ENCODE peak calls at places on chromosome 7, in ten cellular contexts. L is neural progenitor cell, P is heart right ventricle, Y is thoracic aorta, V is trophoblast cell, S is RWPE1, E is upper lobe of right lung, T is fibroblast of lung, H is ovary, Q is SJSA1. G is an unnamed sample.

GRCh38 chr7:12866237-12866636 is 178.8 kb downstream of the ARL4A start:
- DNase-seq in H (no peak), S (no peak), E (no peak), V (no peak), T (no peak), Y (no peak), Q (no peak), L (peak), P (no peak), G (no peak)

GRCh38 chr7:151168022-151168786 is 710 bp upstream of the GBX1 start:
- DNase-seq in V (peak), L (peak), S (no peak), Y (no peak), E (peak), P (no peak), Q (no peak), T (no peak), H (no peak), G (peak)

GRCh38 chr7:120039138-120039537 is 233.8 kb upstream of the KCND2 start:
- DNase-seq in Y (no peak), H (no peak), Q (no peak), T (no peak), V (no peak), E (no peak), S (no peak), L (no peak), P (no peak), G (no peak)

GRCh38 chr7:4274286-4274685 is 407.8 kb upstream of the FOXK1 start:
- DNase-seq in L (no peak), T (no peak), E (no peak), Q (no peak), H (no peak), P (no peak), V (no peak), Y (no peak), S (no peak), G (no peak)

GRCh38 chr7:107993879-107994278 is 9.1 kb downstream of the LAMB1 start:
- DNase-seq in P (no peak), T (peak), S (no peak), H (no peak), L (no peak), V (no peak), Y (no peak), E (no peak), Q (no peak), G (no peak)

GRCh38 chr7:123599766-123600165 is 1.9 kb upstream of the ASB15 start:
- DNase-seq in Y (no peak), Q (no peak), S (no peak), H (no peak), V (no peak), P (no peak), L (no peak), T (no peak), E (no peak), G (no peak)

GRCh38 chr7:14637968-14638367 is 264.6 kb downstream of the DGKB start:
- DNase-seq in H (no peak), T (no peak), V (no peak), Q (no peak), P (no peak), Y (no peak), E (no peak), S (no peak), L (no peak), G (no peak)

GRCh38 chr7:101795461-101795860 is 22.0 kb upstream of the CUX1 start:
- DNase-seq in S (no peak), Q (no peak), Y (no peak), H (no peak), V (no peak), P (no peak), L (no peak), E (peak), T (no peak), G (no peak)

GRCh38 chr7:98286093-98286525 is 4.6 kb downstream of the BRI3 start:
- DNase-seq in V (peak), P (peak), Y (peak), E (peak), Q (peak), S (peak), H (peak), L (no peak), T (peak), G (peak)

GRCh38 chr7:149479554-149479953 is 18.1 kb downstream of the ZNF746 start:
- DNase-seq in Y (no peak), T (no peak), L (no peak), S (no peak), P (no peak), E (no peak), Q (no peak), V (no peak), H (no peak), G (no peak)

GRCh38 chr7:129522088-129522970 is 20.0 kb downstream of the SMKR1 start:
- DNase-seq in H (no peak), L (peak), P (no peak), Y (no peak), V (no peak), T (no peak), E (no peak), S (no peak), Q (no peak), G (no peak)

GRCh38 chr7:149856583-149856982 is 17.2 kb upstream of the ATP6V0E2 start:
- DNase-seq in T (no peak), Y (no peak), S (no peak), H (no peak), Q (no peak), V (no peak), E (no peak), P (no peak), L (no peak), G (no peak)

GRCh38 chr7:50664461-50664922 is 99.3 kb upstream of the DDC start:
- DNase-seq in L (no peak), T (peak), P (no peak), Q (peak), H (no peak), S (peak), Y (no peak), V (no peak), E (no peak), G (no peak)

DNA sequence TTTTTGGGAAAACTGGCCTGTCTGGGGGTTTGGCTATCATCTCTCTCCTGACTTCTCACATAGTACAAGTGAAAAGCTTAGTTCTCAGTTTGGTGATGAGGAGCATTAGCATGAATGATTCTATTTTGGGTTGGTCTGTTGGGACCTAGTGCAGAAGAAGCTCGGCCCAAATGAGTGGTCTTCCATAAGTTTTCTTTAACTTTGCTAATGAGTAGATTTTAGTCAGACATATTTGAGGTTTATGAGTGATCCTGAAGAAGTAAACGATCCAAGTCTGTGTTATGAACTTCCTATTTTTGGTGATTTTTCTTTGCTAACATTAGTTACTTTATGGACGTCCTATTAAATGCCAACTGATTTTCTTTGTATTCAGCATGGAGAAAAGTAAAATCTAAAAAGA is 51.7 kb upstream of the CALD1 start:
- DNase-seq in Q (no peak), Y (no peak), E (no peak), V (no peak), L (no peak), P (no peak), H (no peak), T (peak), S (no peak), G (no peak)
- H3K27ac ChIP-seq in Q (no peak), Y (peak), E (no peak), V (no peak), L (no peak), P (no peak), H (no peak), T (no peak), S (no peak), G (no peak)

GRCh38 chr7:63071920-63072319 is 926.7 kb upstream of the ZNF722 start:
- DNase-seq in V (no peak), S (no peak), H (no peak), Q (peak), Y (no peak), E (no peak), P (no peak), T (no peak), L (no peak), G (no peak)

GRCh38 chr7:63073286-63073685 is 925.4 kb upstream of the ZNF722 start:
- DNase-seq in H (no peak), Q (peak), E (no peak), V (no peak), L (no peak), Y (no peak), P (no peak), T (no peak), S (no peak), G (no peak)

GRCh38 chr7:63071396-63071795 is 927.3 kb upstream of the ZNF722 start:
- DNase-seq in V (no peak), Y (no peak), S (no peak), E (no peak), L (no peak), P (no peak), T (no peak), Q (peak), H (no peak), G (no peak)

GRCh38 chr7:63072806-63073205 is 925.8 kb upstream of the ZNF722 start:
- DNase-seq in E (no peak), H (no peak), L (no peak), T (no peak), S (no peak), V (no peak), Q (no peak), P (no peak), Y (no peak), G (no peak)

DNA sequence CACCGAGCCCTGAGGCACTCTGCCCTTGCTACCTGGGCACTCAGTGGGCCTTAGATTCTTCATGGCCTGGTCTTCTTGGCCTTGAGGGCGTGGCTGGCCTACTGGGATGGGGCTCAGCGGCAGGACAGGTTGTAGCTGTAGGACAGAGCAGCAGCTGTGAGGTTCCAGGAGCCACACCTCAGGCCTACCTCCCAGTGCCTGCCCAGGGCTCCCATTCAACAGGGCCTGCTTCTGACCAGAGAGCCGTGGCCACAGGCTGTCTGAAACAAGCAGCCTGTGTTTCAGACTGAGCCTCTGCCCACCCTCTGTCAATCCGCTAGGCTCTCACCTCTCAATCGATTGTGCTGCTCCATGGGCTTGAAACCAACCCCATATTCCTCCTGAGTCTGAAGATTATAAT is 928.0 kb upstream of the ZNF722 start:
- DNase-seq in H (no peak), E (no peak), P (no peak), Q (peak), S (no peak), L (no peak), Y (no peak), V (no peak), T (no peak), G (no peak)
- H3K27ac ChIP-seq in H (no peak), E (no peak), P (no peak), Q (no peak), S (no peak), L (no peak), Y (no peak), V (no peak), T (no peak), G (no peak)

GRCh38 chr7:95526128-95526738 is 40.5 kb downstream of the ASB4 start:
- DNase-seq in H (no peak), Y (no peak), V (no peak), E (no peak), L (no peak), S (no peak), P (no peak), T (no peak), Q (no peak), G (no peak)
- H3K27ac ChIP-seq in H (no peak), Y (no peak), V (no peak), E (no peak), L (no peak), S (no peak), P (no peak), T (no peak), Q (no peak), G (no peak)

GRCh38 chr7:49294611-49295010 is 370.3 kb downstream of the CDC14C start:
- DNase-seq in Q (no peak), V (peak), T (peak), Y (no peak), E (no peak), P (no peak), L (no peak), S (peak), H (no peak), G (no peak)
- H3K27ac ChIP-seq in Q (no peak), V (no peak), T (no peak), Y (no peak), E (no peak), P (no peak), L (no peak), S (peak), H (no peak), G (no peak)

GRCh38 chr7:75689246-75690099 is 49.3 kb downstream of the HIP1 start:
- DNase-seq in H (no peak), S (no peak), Y (no peak), Q (no peak), T (no peak), P (no peak), E (no peak), L (no peak), V (no peak), G (no peak)
- H3K27ac ChIP-seq in H (no peak), S (no peak), Y (no peak), Q (no peak), T (no peak), P (no peak), E (no peak), L (no peak), V (no peak), G (no peak)

GRCh38 chr7:19102884-19103283 is 14.6 kb downstream of the TWIST1 start:
- DNase-seq in Y (no peak), E (no peak), L (no peak), V (peak), Q (no peak), P (no peak), T (no peak), H (no peak), S (no peak), G (no peak)

GRCh38 chr7:19106308-19107141 is 10.9 kb downstream of the TWIST1 start:
- DNase-seq in H (no peak), E (no peak), Q (peak), P (no peak), Y (no peak), L (peak), T (no peak), S (no peak), V (no peak), G (no peak)

GRCh38 chr7:19107392-19108147 is 9.9 kb downstream of the TWIST1 start:
- DNase-seq in L (peak), S (peak), Q (peak), T (peak), P (no peak), Y (no peak), E (no peak), V (peak), H (no peak), G (no peak)

GRCh38 chr7:19107142-19107391 is 10.4 kb downstream of the TWIST1 start:
- DNase-seq in Y (no peak), V (no peak), H (no peak), L (peak), P (no peak), S (no peak), E (no peak), T (no peak), Q (no peak), G (no peak)

DNA sequence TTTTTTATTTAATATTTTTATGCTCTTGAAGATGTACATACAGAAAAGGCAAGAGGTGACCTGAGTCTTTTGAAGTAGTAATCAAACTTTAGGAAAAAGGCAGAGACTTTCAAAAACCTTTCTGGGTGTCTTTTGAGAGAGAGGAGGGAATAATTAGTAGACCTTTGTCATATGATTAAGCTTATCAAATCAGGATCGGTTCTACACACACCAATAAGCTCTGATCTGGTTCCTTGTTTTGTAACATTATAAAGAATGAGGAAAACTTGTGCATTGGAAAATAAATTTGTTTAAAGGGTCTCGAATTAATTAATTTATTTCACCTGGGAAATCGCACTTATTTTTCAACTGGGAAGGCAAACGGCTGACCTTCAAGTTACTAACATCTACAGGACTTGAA is 11.9 kb downstream of the TWIST1 start:
- DNase-seq in Q (no peak), T (no peak), H (no peak), V (no peak), P (no peak), E (no peak), Y (no peak), L (no peak), S (no peak), G (no peak)
- H3K27ac ChIP-seq in Q (peak), T (no peak), H (no peak), V (no peak), P (no peak), E (no peak), Y (no peak), L (no peak), S (no peak), G (no peak)

GRCh38 chr7:139635521-139636240 is 112.2 kb downstream of the CLEC2L start:
- DNase-seq in P (no peak), Y (no peak), Q (no peak), T (no peak), L (peak), V (no peak), E (no peak), H (no peak), S (no peak), G (no peak)
- H3K27ac ChIP-seq in P (no peak), Y (no peak), Q (no peak), T (no peak), L (peak), V (no peak), E (no peak), H (no peak), S (peak), G (no peak)